ENCODE peak calls at places on chromosomes 1 and 21, in eight cellular contexts. One of them, this sample, is unnamed. For H3K9me3 and H4K20me1, the result is how much of the 10 kb centered on the place peaks cover.

GRCh38 chr1:15669864-15670263 is 14.3 kb upstream of the PLEKHM2 start:
- DNase-seq in H9: no peak
- DNase-seq in fibroblast of lung: no peak
- DNase-seq in neural progenitor cell: no peak
- DNase-seq in K562: no peak
- DNase-seq in MM.1S: no peak
- DNase-seq in H1: no peak
- DNase-seq in IMR-90: no peak
- DNase-seq in this sample: no peak

GRCh38 chr1:225651872-225652725 is 824 bp downstream of the ENAH start:
- DNase-seq in H9: no peak
- DNase-seq in fibroblast of lung: peak
- DNase-seq in neural progenitor cell: peak
- DNase-seq in K562: no peak
- DNase-seq in MM.1S: peak
- DNase-seq in H1: no peak
- DNase-seq in IMR-90: no peak
- DNase-seq in this sample: peak

GRCh38 chr21:39601194-39601940 is 11.4 kb upstream of the B3GALT5 start:
- DNase-seq in H9: no peak
- DNase-seq in fibroblast of lung: peak
- DNase-seq in neural progenitor cell: no peak
- DNase-seq in K562: no peak
- DNase-seq in MM.1S: no peak
- DNase-seq in H1: no peak
- DNase-seq in IMR-90: no peak
- DNase-seq in this sample: no peak

GRCh38 chr1:1091344-1092148 is 17.4 kb upstream of the RNF223 start:
- DNase-seq in H9: peak
- DNase-seq in fibroblast of lung: no peak
- DNase-seq in neural progenitor cell: no peak
- DNase-seq in K562: peak
- DNase-seq in MM.1S: no peak
- DNase-seq in H1: no peak
- DNase-seq in IMR-90: no peak
- DNase-seq in this sample: peak

GRCh38 chr21:43272591-43272990 is 103.8 kb downstream of the CRYAA start:
- DNase-seq in H9: no peak
- DNase-seq in fibroblast of lung: no peak
- DNase-seq in neural progenitor cell: no peak
- DNase-seq in K562: no peak
- DNase-seq in MM.1S: no peak
- DNase-seq in H1: no peak
- DNase-seq in IMR-90: no peak
- DNase-seq in this sample: no peak

GRCh38 chr1:76425104-76425842 is 350.7 kb downstream of the ST6GALNAC3 start:
- DNase-seq in H9: no peak
- DNase-seq in fibroblast of lung: no peak
- DNase-seq in neural progenitor cell: no peak
- DNase-seq in K562: no peak
- DNase-seq in MM.1S: peak
- DNase-seq in H1: no peak
- DNase-seq in IMR-90: no peak
- DNase-seq in this sample: no peak

GRCh38 chr1:150549496-150550221 is 451 bp downstream of the ADAMTSL4 start:
- DNase-seq in H9: peak
- DNase-seq in fibroblast of lung: no peak
- DNase-seq in neural progenitor cell: peak
- DNase-seq in K562: peak
- DNase-seq in MM.1S: peak
- DNase-seq in H1: no peak
- DNase-seq in IMR-90: no peak
- DNase-seq in this sample: peak

GRCh38 chr21:42171091-42172053 is 47.6 kb upstream of the ABCG1 start:
- DNase-seq in H9: no peak
- DNase-seq in fibroblast of lung: no peak
- DNase-seq in neural progenitor cell: no peak
- DNase-seq in K562: no peak
- DNase-seq in MM.1S: no peak
- DNase-seq in H1: no peak
- DNase-seq in IMR-90: no peak
- DNase-seq in this sample: peak

GRCh38 chr1:242004751-242005495 is 6.0 kb upstream of the MAP1LC3C start:
- DNase-seq in H9: no peak
- DNase-seq in fibroblast of lung: peak
- DNase-seq in neural progenitor cell: no peak
- DNase-seq in K562: no peak
- DNase-seq in MM.1S: no peak
- DNase-seq in H1: no peak
- DNase-seq in IMR-90: no peak
- DNase-seq in this sample: no peak

GRCh38 chr1:46784666-46785065 is 14.2 kb upstream of the CYP4B1 start:
- DNase-seq in H9: no peak
- DNase-seq in fibroblast of lung: no peak
- DNase-seq in neural progenitor cell: peak
- DNase-seq in K562: no peak
- DNase-seq in MM.1S: no peak
- DNase-seq in H1: no peak
- DNase-seq in IMR-90: no peak
- DNase-seq in this sample: no peak

GRCh38 chr1:201710632-201711031 is 118.3 kb upstream of the IPO9 start:
- DNase-seq in H9: no peak
- DNase-seq in fibroblast of lung: no peak
- DNase-seq in neural progenitor cell: no peak
- DNase-seq in K562: no peak
- DNase-seq in MM.1S: no peak
- DNase-seq in H1: no peak
- DNase-seq in IMR-90: no peak
- DNase-seq in this sample: peak

GRCh38 chr1:59007820-59008598 is 224.2 kb upstream of the JUN start:
- DNase-seq in H9: peak
- DNase-seq in fibroblast of lung: peak
- DNase-seq in neural progenitor cell: no peak
- DNase-seq in K562: no peak
- DNase-seq in MM.1S: peak
- DNase-seq in H1: no peak
- DNase-seq in IMR-90: peak
- DNase-seq in this sample: peak

GRCh38 chr21:29655577-29655976 is 284.2 kb downstream of the GRIK1 start:
- DNase-seq in H9: no peak
- DNase-seq in fibroblast of lung: no peak
- DNase-seq in neural progenitor cell: no peak
- DNase-seq in K562: no peak
- DNase-seq in MM.1S: no peak
- DNase-seq in H1: no peak
- DNase-seq in IMR-90: no peak
- DNase-seq in this sample: no peak

GRCh38 chr1:160018900-160019299 is 12.9 kb downstream of the PIGM start:
- DNase-seq in H9: no peak
- DNase-seq in fibroblast of lung: peak
- DNase-seq in neural progenitor cell: no peak
- DNase-seq in K562: no peak
- DNase-seq in MM.1S: no peak
- DNase-seq in H1: no peak
- DNase-seq in IMR-90: peak
- DNase-seq in this sample: peak

GRCh38 chr1:42587753-42588152 is 70.5 kb upstream of the PPIH start:
- DNase-seq in H9: no peak
- DNase-seq in fibroblast of lung: no peak
- DNase-seq in neural progenitor cell: no peak
- DNase-seq in K562: no peak
- DNase-seq in MM.1S: no peak
- DNase-seq in H1: no peak
- DNase-seq in IMR-90: no peak
- DNase-seq in this sample: no peak

GRCh38 chr1:4265836-4266235 is 365.8 kb upstream of the C1orf174 start:
- DNase-seq in H9: no peak
- DNase-seq in fibroblast of lung: no peak
- DNase-seq in neural progenitor cell: no peak
- DNase-seq in K562: no peak
- DNase-seq in MM.1S: no peak
- DNase-seq in H1: no peak
- DNase-seq in IMR-90: no peak
- DNase-seq in this sample: no peak

GRCh38 chr1:4270651-4271337 is 370.7 kb upstream of the C1orf174 start:
- DNase-seq in H9: no peak
- DNase-seq in fibroblast of lung: no peak
- DNase-seq in neural progenitor cell: no peak
- DNase-seq in K562: no peak
- DNase-seq in MM.1S: no peak
- DNase-seq in H1: no peak
- DNase-seq in IMR-90: no peak
- DNase-seq in this sample: no peak

GRCh38 chr1:4268262-4268889 is 368.3 kb upstream of the C1orf174 start:
- DNase-seq in H9: no peak
- DNase-seq in fibroblast of lung: no peak
- DNase-seq in neural progenitor cell: no peak
- DNase-seq in K562: no peak
- DNase-seq in MM.1S: no peak
- DNase-seq in H1: no peak
- DNase-seq in IMR-90: no peak
- DNase-seq in this sample: no peak

GRCh38 chr1:4268890-4269286 is 368.8 kb upstream of the C1orf174 start:
- DNase-seq in H9: no peak
- DNase-seq in fibroblast of lung: no peak
- DNase-seq in neural progenitor cell: no peak
- DNase-seq in K562: no peak
- DNase-seq in MM.1S: no peak
- DNase-seq in H1: no peak
- DNase-seq in IMR-90: no peak
- DNase-seq in this sample: no peak

DNA sequence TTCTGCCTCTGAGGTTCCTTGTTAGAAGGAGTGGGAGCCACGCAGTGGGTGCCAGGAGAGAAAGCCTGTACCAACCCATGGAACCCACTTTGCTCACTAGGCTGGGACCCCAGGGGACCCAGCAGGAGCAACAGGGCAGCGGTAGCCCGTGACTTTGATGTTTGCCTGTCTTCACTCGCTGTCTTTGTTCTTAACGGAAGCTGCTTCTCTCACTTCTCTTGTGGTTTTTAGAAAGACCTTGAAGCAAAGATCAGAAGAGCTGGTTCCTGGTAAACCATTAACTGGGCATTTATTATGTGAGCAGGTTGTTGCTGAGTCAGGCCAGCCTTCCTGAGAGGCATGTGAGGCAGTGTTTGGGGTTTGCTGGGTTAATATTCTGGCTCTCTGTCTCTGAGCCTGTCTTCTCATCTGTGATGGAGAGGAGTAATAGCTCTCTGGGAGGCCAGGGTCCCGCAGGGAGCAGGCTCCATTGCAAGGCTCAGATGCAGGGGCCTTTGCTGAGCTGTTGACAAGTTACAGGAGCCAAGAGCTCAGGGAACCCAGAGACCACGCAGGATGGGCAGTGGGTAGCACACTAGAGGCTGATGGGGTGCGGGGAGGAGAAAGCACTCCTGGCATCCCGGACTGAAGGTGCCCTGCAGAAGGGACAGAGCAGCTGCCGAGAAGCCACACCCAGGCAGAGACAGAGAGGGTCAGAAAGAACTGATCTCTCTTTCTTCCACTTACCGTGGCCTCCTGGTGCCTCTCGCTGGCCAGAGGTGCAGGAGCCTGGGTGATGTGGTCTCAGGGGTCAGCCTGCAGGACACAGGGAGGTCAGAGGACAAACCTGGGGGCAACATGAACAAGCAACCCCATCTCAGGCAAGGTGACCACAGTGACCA is 367.5 kb upstream of the C1orf174 start:
- DNase-seq in H9: no peak
- DNase-seq in fibroblast of lung: no peak
- DNase-seq in neural progenitor cell: no peak
- DNase-seq in K562: no peak
- DNase-seq in MM.1S: peak
- DNase-seq in H1: no peak
- DNase-seq in IMR-90: no peak
- DNase-seq in this sample: no peak
- H3K9me3 ChIP-seq in H9: under half
- H3K9me3 ChIP-seq in fibroblast of lung: under half
- H3K9me3 ChIP-seq in neural progenitor cell: under half
- H3K9me3 ChIP-seq in K562: under half
- H3K9me3 ChIP-seq in MM.1S: under half
- H3K9me3 ChIP-seq in H1: half or more
- H3K9me3 ChIP-seq in IMR-90: under half
- H3K9me3 ChIP-seq in this sample: under half

DNA sequence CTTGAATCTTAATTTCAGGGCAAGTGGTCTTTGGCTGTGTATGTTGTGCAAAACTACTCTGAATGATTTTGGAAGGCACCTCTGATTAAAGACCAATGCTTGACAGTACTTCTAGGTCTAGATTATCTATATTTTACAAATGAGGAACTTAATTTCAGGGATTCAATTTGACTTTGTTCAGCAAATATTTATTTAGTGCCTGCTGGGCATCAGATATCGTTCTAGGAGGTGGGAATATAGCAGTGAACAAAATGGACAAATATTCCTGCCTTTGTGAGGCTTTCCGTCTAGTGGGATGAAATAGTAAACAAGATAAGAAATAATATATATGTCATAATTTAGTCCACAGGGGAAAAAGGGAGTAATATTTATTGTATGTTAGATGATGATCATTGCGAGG is 4.7 kb downstream of the ZNF326 start:
- DNase-seq in H9: no peak
- DNase-seq in fibroblast of lung: no peak
- DNase-seq in neural progenitor cell: no peak
- DNase-seq in K562: no peak
- DNase-seq in MM.1S: no peak
- DNase-seq in H1: no peak
- DNase-seq in IMR-90: no peak
- DNase-seq in this sample: no peak
- H4K20me1 ChIP-seq in H9: under half
- H4K20me1 ChIP-seq in fibroblast of lung: under half
- H4K20me1 ChIP-seq in neural progenitor cell: half or more
- H4K20me1 ChIP-seq in K562: under half
- H4K20me1 ChIP-seq in MM.1S: under half
- H4K20me1 ChIP-seq in H1: under half
- H4K20me1 ChIP-seq in IMR-90: under half
- H4K20me1 ChIP-seq in this sample: under half

GRCh38 chr1:147756336-147756735 is 4.1 kb downstream of the GJA5 start:
- DNase-seq in H9: no peak
- DNase-seq in fibroblast of lung: no peak
- DNase-seq in neural progenitor cell: no peak
- DNase-seq in K562: no peak
- DNase-seq in MM.1S: no peak
- DNase-seq in H1: no peak
- DNase-seq in IMR-90: no peak
- DNase-seq in this sample: no peak
- H3K9ac ChIP-seq in H9: no peak
- H3K9ac ChIP-seq in fibroblast of lung: no peak
- H3K9ac ChIP-seq in neural progenitor cell: no peak
- H3K9ac ChIP-seq in K562: no peak
- H3K9ac ChIP-seq in MM.1S: no peak
- H3K9ac ChIP-seq in H1: no peak
- H3K9ac ChIP-seq in IMR-90: no peak
- H3K9ac ChIP-seq in this sample: no peak

DNA sequence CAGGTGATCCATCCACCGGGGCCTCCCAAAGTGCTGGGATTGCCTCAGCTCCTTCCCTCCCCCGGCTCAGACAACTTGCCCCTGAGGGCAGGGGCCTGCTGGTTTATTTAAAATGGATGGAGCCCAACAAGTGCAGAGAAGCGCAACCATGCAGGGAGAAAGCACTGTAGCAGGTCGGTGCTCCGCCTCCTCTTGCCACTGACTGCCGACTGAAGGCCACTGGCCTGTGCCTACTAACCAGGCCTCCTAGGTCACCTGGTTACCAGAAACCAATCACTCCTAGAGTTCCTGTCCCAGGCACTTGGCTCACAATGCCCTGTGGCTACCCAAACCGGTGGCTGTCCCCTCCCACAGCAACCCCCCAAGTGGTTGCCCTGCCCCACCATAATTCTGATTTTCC is 35.9 kb downstream of the ZNF695 start:
- DNase-seq in H9: peak
- DNase-seq in fibroblast of lung: no peak
- DNase-seq in neural progenitor cell: no peak
- DNase-seq in K562: no peak
- DNase-seq in MM.1S: no peak
- DNase-seq in H1: peak
- DNase-seq in IMR-90: no peak
- DNase-seq in this sample: no peak
- H3K9me3 ChIP-seq in H9: under half
- H3K9me3 ChIP-seq in fibroblast of lung: under half
- H3K9me3 ChIP-seq in neural progenitor cell: under half
- H3K9me3 ChIP-seq in K562: under half
- H3K9me3 ChIP-seq in MM.1S: under half
- H3K9me3 ChIP-seq in H1: half or more
- H3K9me3 ChIP-seq in IMR-90: under half
- H3K9me3 ChIP-seq in this sample: under half

This sample was measured in GM23248.